ENCODE peak calls at places on chromosomes 1 and 21, in six cellular contexts. U, D, P, Q, C and E are unnamed samples.

GRCh38 chr1:109732390-109732763 is 8.5 kb downstream of the GSTM3 start:
- DNase-seq in D (no peak), Q (no peak), P (no peak), U (no peak), C (no peak), E (no peak)

GRCh38 chr1:207081806-207082205 is 6.9 kb upstream of the C4BPB start:
- DNase-seq in Q (no peak), P (no peak), D (no peak), C (no peak), U (no peak), E (no peak)

GRCh38 chr1:192485692-192486436 is 89.7 kb upstream of the RGS1 start:
- DNase-seq in P (peak; percentile 99), Q (no peak), D (no peak), U (no peak), C (no peak), E (peak; percentile 28)

GRCh38 chr21:38443110-38443509 is 55.2 kb downstream of the ERG start:
- DNase-seq in Q (no peak), U (no peak), P (no peak), D (no peak), C (no peak), E (no peak)

GRCh38 chr1:20633190-20634064 is at the start of gene PINK1:
- DNase-seq in C (peak; percentile 79), Q (peak; percentile 83), D (no peak), P (peak; percentile 48), U (peak; percentile 85), E (peak; percentile 92)

GRCh38 chr1:247297263-247298123 is 34.2 kb downstream of the ZNF496 start:
- DNase-seq in Q (no peak), D (no peak), C (no peak), P (no peak), U (no peak), E (peak; percentile 43)

GRCh38 chr1:16925635-16926490 is 4.1 kb downstream of the CROCC start:
- DNase-seq in C (no peak), Q (no peak), D (no peak), U (no peak), P (no peak), E (no peak)

GRCh38 chr1:246035060-246035531 is 472.0 kb downstream of the SMYD3 start:
- DNase-seq in C (no peak), P (no peak), D (no peak), Q (no peak), U (no peak), E (no peak)

GRCh38 chr1:17653728-17654351 is 101.3 kb upstream of the ACTL8 start:
- DNase-seq in C (peak; percentile 51), P (peak; percentile 41), Q (peak; percentile 52), D (peak; percentile 16), U (no peak), E (peak; percentile 58)

GRCh38 chr1:230790026-230790425 is 42.8 kb downstream of the CAPN9 start:
- DNase-seq in D (no peak), Q (no peak), U (no peak), C (no peak), P (no peak), E (no peak)

GRCh38 chr1:67632811-67633478 is 52.1 kb upstream of the GADD45A start:
- DNase-seq in U (no peak), D (no peak), Q (no peak), P (no peak), C (no peak), E (no peak)

GRCh38 chr1:25066731-25067520 is 136.8 kb upstream of the RUNX3 start:
- DNase-seq in U (no peak), D (no peak), P (no peak), C (no peak), Q (no peak), E (no peak)

GRCh38 chr21:29075706-29076447 is 2.4 kb upstream of the CCT8 start:
- DNase-seq in P (no peak), C (no peak), U (no peak), D (no peak), Q (no peak), E (peak; percentile 37)

GRCh38 chr21:34835526-34835925 is 166.7 kb downstream of the CLIC6 start:
- DNase-seq in D (peak; percentile 55), Q (no peak), U (no peak), C (no peak), P (no peak), E (peak; percentile 41)

GRCh38 chr1:172948457-172948856 is 102.3 kb downstream of the TNFSF18 start:
- DNase-seq in U (no peak), C (peak; percentile 24), P (peak; percentile 95), Q (no peak), D (no peak), E (peak; percentile 41)

GRCh38 chr21:36630485-36631206 is 68.3 kb upstream of the SIM2 start:
- DNase-seq in P (peak; percentile 36), U (peak; percentile 64), C (peak; percentile 82), D (peak; percentile 80), Q (peak; percentile 84), E (peak; percentile 73)

GRCh38 chr1:77228836-77229235 is 9.6 kb upstream of the PIGK start:
- DNase-seq in D (no peak), P (no peak), U (no peak), Q (no peak), C (no peak), E (peak; percentile 56)

GRCh38 chr1:187626056-187626455 is 797.3 kb downstream of the PLA2G4A start:
- DNase-seq in P (peak; percentile 9), Q (no peak), U (no peak), D (no peak), C (no peak), E (peak; percentile 16)

GRCh38 chr1:156172696-156173470 is 19.5 kb downstream of the SEMA4A start:
- DNase-seq in C (no peak), D (no peak), P (no peak), Q (no peak), U (no peak), E (no peak)

GRCh38 chr1:24275104-24275410 is 44.1 kb upstream of the GRHL3 start:
- DNase-seq in Q (no peak), U (no peak), C (no peak), D (no peak), P (no peak), E (no peak)

GRCh38 chr21:42309753-42310213 is 5.4 kb downstream of the TFF3 start:
- DNase-seq in D (peak; percentile 48), P (peak; percentile 5), Q (peak; percentile 85), C (peak; percentile 79), U (peak; percentile 80), E (peak; percentile 84)

GRCh38 chr1:1306070-1306660 is 1.6 kb downstream of the ACAP3 start:
- DNase-seq in C (no peak), U (no peak), Q (peak; percentile 71), D (no peak), P (peak; percentile 25), E (peak; percentile 12)

GRCh38 chr1:119115301-119115700 is 25.2 kb downstream of the WARS2 start:
- DNase-seq in P (no peak), D (no peak), Q (no peak), U (no peak), C (no peak), E (no peak)

GRCh38 chr1:186054932-186055331 is 320.1 kb downstream of the TPR start:
- DNase-seq in Q (no peak), C (no peak), U (no peak), P (no peak), D (no peak), E (no peak)

GRCh38 chr21:31030367-31031106 is 7.7 kb downstream of the KRTAP19-8 start:
- DNase-seq in C (no peak), U (no peak), Q (no peak), P (no peak), D (no peak), E (no peak)

GRCh38 chr1:43850599-43851233 is 82.9 kb upstream of the ARTN start:
- DNase-seq in P (no peak), D (no peak), Q (no peak), U (no peak), C (no peak), E (no peak)

GRCh38 chr1:228668553-228669400 is 66.5 kb upstream of the RHOU start:
- DNase-seq in Q (no peak), P (peak; percentile 42), D (no peak), C (no peak), U (no peak), E (no peak)